ENCODE peak calls at places on chromosome 6, in seven cellular contexts. J, H, I, Y, O, P and A are unnamed samples.
A peak's percentile ranks its signal among the peaks of the same experiment; 100 is the strongest.

GRCh38 chr6:15495375-15495901 is 167.4 kb downstream of the DTNBP1 start:
- DNase-seq in J (no peak), I (no peak), Y (no peak), P (peak; percentile 12), O (no peak), H (no peak), A (no peak)

GRCh38 chr6:35392111-35392702 is 49.8 kb downstream of the PPARD start:
- DNase-seq in Y (peak; percentile 39), I (no peak), O (no peak), H (no peak), P (no peak), J (peak; percentile 92), A (no peak)

GRCh38 chr6:13666194-13667105 is 45.2 kb downstream of the RANBP9 start:
- DNase-seq in Y (peak; percentile 28), I (no peak), H (no peak), J (no peak), O (no peak), P (no peak), A (no peak)

GRCh38 chr6:148037496-148037895 is 305.1 kb upstream of the SASH1 start:
- DNase-seq in O (no peak), Y (peak; percentile 21), J (no peak), P (no peak), H (no peak), I (no peak), A (no peak)

GRCh38 chr6:33144373-33144772 is 47.9 kb downstream of the COL11A2 start:
- DNase-seq in J (no peak), O (no peak), P (no peak), H (no peak), I (no peak), Y (peak; percentile 5), A (no peak)

GRCh38 chr6:84651583-84651982 is 112.8 kb downstream of the TBX18 start:
- DNase-seq in O (no peak), Y (peak; percentile 27), I (no peak), J (no peak), H (no peak), P (no peak), A (no peak)

GRCh38 chr6:3949531-3949930 is 100.4 kb downstream of the FAM50B start:
- DNase-seq in I (no peak), H (no peak), Y (no peak), O (no peak), P (no peak), J (no peak), A (no peak)

GRCh38 chr6:37624121-37624520 is 73.6 kb downstream of the MDGA1 start:
- DNase-seq in I (no peak), O (no peak), P (no peak), Y (no peak), J (peak; percentile 77), H (no peak), A (no peak)

GRCh38 chr6:54715990-54716389 is 130.6 kb upstream of the FAM83B start:
- DNase-seq in J (no peak), H (no peak), I (no peak), P (no peak), O (no peak), Y (no peak), A (no peak)

GRCh38 chr6:13259393-13259792 is 68.9 kb downstream of the TBC1D7 start:
- DNase-seq in I (peak; percentile 64), O (no peak), J (no peak), Y (no peak), H (no peak), P (no peak), A (no peak)

GRCh38 chr6:157346371-157346770 is 23.1 kb upstream of the TMEM242 start:
- DNase-seq in H (no peak), J (no peak), O (no peak), I (no peak), P (no peak), Y (peak; percentile 4), A (no peak)

GRCh38 chr6:125512621-125513020 is 210.9 kb upstream of the HDDC2 start:
- DNase-seq in P (no peak), I (no peak), O (no peak), J (no peak), H (no peak), Y (no peak), A (no peak)

GRCh38 chr6:22113046-22113766 is 183.6 kb downstream of the PRL start:
- DNase-seq in J (peak; percentile 45), P (peak; percentile 36), I (no peak), Y (peak; percentile 100), O (no peak), H (no peak), A (no peak)

GRCh38 chr6:6546318-6547110 is 42.0 kb upstream of the LY86 start:
- DNase-seq in H (peak; percentile 31), O (peak; percentile 73), Y (peak; percentile 37), J (peak; percentile 32), I (peak; percentile 66), P (no peak), A (peak; percentile 24)

GRCh38 chr6:116402108-116402507 is 31.4 kb downstream of the DSE start:
- DNase-seq in J (no peak), P (no peak), Y (no peak), O (no peak), I (no peak), H (no peak), A (no peak)
- TF ChIP-seq CTCF in J (no peak), P (no peak), Y (no peak), O (no peak), I (no peak), H (no peak), A (no peak)

GRCh38 chr6:41700577-41701347 is 34.6 kb downstream of the TFEB start:
- DNase-seq in I (no peak), J (no peak), P (no peak), O (no peak), H (no peak), Y (no peak), A (no peak)

GRCh38 chr6:41697902-41698349 is 37.5 kb downstream of the TFEB start:
- DNase-seq in H (no peak), O (no peak), I (no peak), P (no peak), Y (peak; percentile 68), J (no peak), A (no peak)

GRCh38 chr6:41698350-41698781 is 37.0 kb downstream of the TFEB start:
- DNase-seq in I (no peak), Y (peak; percentile 98), H (no peak), P (no peak), J (no peak), O (no peak), A (no peak)

GRCh38 chr6:41696788-41697187 is 38.6 kb downstream of the TFEB start:
- DNase-seq in H (no peak), J (no peak), O (no peak), I (no peak), P (no peak), Y (no peak), A (no peak)

DNA sequence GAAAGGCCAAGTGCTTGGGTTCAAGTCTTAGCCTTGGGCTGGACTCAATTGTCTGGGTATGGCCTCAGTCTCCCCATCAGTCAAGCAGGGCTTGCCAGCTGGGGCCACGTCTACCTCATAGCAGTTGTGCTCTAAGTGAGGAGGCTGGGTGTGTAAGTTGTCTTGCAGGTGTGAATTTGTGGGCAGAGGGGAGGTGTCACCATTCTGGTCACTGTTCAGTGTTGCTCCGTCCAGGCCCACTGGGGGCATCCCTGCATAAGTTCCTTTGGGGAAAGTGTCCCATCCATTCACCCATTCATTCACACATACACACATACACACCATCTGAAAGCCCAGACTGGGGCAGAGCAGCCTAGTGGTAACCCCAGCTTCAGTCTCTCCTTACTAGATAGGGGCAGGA is 36.3 kb downstream of the TFEB start:
- DNase-seq in Y (no peak), H (no peak), J (no peak), P (no peak), I (no peak), O (no peak), A (no peak)
- TF ChIP-seq CTCF in Y (no peak), H (no peak), J (no peak), P (no peak), I (no peak), O (no peak), A (no peak)

DNA sequence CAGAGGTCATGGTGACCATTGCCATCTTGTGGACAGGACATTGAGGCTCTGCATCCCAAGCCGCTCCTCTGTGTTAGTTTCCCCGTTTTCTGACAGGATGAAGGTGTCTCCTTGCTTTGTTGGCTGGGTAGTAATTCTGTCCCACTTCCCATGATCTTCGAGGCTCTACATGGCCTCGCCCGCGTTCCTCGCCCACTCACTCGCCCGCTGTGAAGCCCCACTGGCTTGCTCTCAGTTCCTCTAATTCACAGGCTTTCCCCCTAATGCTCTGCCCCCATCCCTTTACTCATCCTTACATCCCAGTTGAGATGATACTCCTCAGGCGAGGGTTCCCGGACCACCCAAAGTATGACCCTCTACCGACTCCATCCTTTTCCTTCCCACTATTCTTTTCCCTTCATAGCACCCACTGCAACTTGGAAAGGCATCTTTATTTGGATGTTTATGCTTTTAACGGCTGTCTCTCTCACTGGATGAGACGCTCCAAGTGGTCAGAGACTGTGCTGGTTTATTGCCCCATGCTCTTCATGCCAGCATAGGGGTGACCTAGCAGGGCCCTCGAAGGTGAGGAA is 511 bp upstream of the SLC35B2 start:
- DNase-seq in H (no peak), P (no peak), Y (no peak), I (peak; percentile 60), J (no peak), O (no peak), A (no peak)
- TF ChIP-seq CTCF in H (peak; percentile 10), P (no peak), Y (no peak), I (no peak), J (no peak), O (peak; percentile 37), A (no peak)

GRCh38 chr6:89411019-89411268 is 1.1 kb downstream of the RRAGD start:
- DNase-seq in J (peak; percentile 19), P (no peak), H (no peak), Y (no peak), O (no peak), I (no peak), A (no peak)

GRCh38 chr6:89411269-89412070 is 603 bp downstream of the RRAGD start:
- DNase-seq in Y (no peak), I (peak; percentile 75), P (no peak), H (peak; percentile 46), J (peak; percentile 16), O (peak; percentile 77), A (no peak)

GRCh38 chr6:89412071-89413005 is at the start of gene RRAGD:
- DNase-seq in J (peak; percentile 54), H (peak; percentile 34), Y (no peak), I (peak; percentile 87), O (peak; percentile 74), P (no peak), A (peak; percentile 68)

GRCh38 chr6:89413006-89413400 is 930 bp upstream of the RRAGD start:
- DNase-seq in Y (no peak), I (no peak), O (no peak), J (no peak), P (no peak), H (no peak), A (no peak)

GRCh38 chr6:89414215-89414614 is 2.1 kb upstream of the RRAGD start:
- DNase-seq in I (no peak), Y (no peak), H (no peak), O (no peak), J (no peak), P (no peak), A (no peak)
- TF ChIP-seq CTCF in I (no peak), Y (no peak), H (no peak), O (no peak), J (no peak), P (no peak), A (no peak)